ENCODE peak calls at places on chromosome 13, in seven cellular contexts. One of them, this sample, is unnamed.
A peak's percentile ranks its signal among the peaks of the same experiment; 100 is the strongest.

GRCh38 chr13:112614835-112615234 is 26.9 kb upstream of the TUBGCP3 start:
- DNase-seq in H1: no peak
- DNase-seq in HCT116: no peak
- DNase-seq in HepG2: no peak
- DNase-seq in K562: no peak
- DNase-seq in GM12878: no peak
- DNase-seq in SK-N-SH: no peak
- DNase-seq in this sample: no peak

GRCh38 chr13:89862691-89863036 is 1484.8 kb upstream of the MIR17HG start:
- DNase-seq in H1: no peak
- DNase-seq in HCT116: no peak
- DNase-seq in HepG2: no peak
- DNase-seq in K562: no peak
- DNase-seq in GM12878: no peak
- DNase-seq in SK-N-SH: no peak
- DNase-seq in this sample: no peak

GRCh38 chr13:59843040-59843439 is 320.7 kb downstream of the DIAPH3 start:
- DNase-seq in H1: no peak
- DNase-seq in HCT116: no peak
- DNase-seq in HepG2: peak; percentile 59
- DNase-seq in K562: no peak
- DNase-seq in GM12878: no peak
- DNase-seq in SK-N-SH: no peak
- DNase-seq in this sample: no peak

GRCh38 chr13:44323754-44324153 is 49.9 kb upstream of the SERP2 start:
- DNase-seq in H1: no peak
- DNase-seq in HCT116: no peak
- DNase-seq in HepG2: no peak
- DNase-seq in K562: no peak
- DNase-seq in GM12878: no peak
- DNase-seq in SK-N-SH: no peak
- DNase-seq in this sample: no peak

GRCh38 chr13:71877280-71877653 is 10.3 kb upstream of the DACH1 start:
- DNase-seq in H1: no peak
- DNase-seq in HCT116: no peak
- DNase-seq in HepG2: no peak
- DNase-seq in K562: no peak
- DNase-seq in GM12878: no peak
- DNase-seq in SK-N-SH: no peak
- DNase-seq in this sample: no peak

GRCh38 chr13:88103824-88104223 is 432.7 kb downstream of the SLITRK5 start:
- DNase-seq in H1: no peak
- DNase-seq in HCT116: no peak
- DNase-seq in HepG2: no peak
- DNase-seq in K562: no peak
- DNase-seq in GM12878: no peak
- DNase-seq in SK-N-SH: no peak
- DNase-seq in this sample: no peak

GRCh38 chr13:92808007-92808406 is 418.6 kb upstream of the GPC6 start:
- DNase-seq in H1: no peak
- DNase-seq in HCT116: no peak
- DNase-seq in HepG2: no peak
- DNase-seq in K562: no peak
- DNase-seq in GM12878: no peak
- DNase-seq in SK-N-SH: no peak
- DNase-seq in this sample: no peak

GRCh38 chr13:53064721-53065120 is 36.1 kb downstream of the OLFM4 start:
- DNase-seq in H1: no peak
- DNase-seq in HCT116: no peak
- DNase-seq in HepG2: no peak
- DNase-seq in K562: no peak
- DNase-seq in GM12878: no peak
- DNase-seq in SK-N-SH: peak; percentile 39
- DNase-seq in this sample: no peak

GRCh38 chr13:24254151-24254810 is 55.1 kb upstream of the C1QTNF9 start:
- DNase-seq in H1: no peak
- DNase-seq in HCT116: no peak
- DNase-seq in HepG2: no peak
- DNase-seq in K562: no peak
- DNase-seq in GM12878: no peak
- DNase-seq in SK-N-SH: no peak
- DNase-seq in this sample: no peak

GRCh38 chr13:86914757-86915156 is 756.4 kb upstream of the SLITRK5 start:
- DNase-seq in H1: no peak
- DNase-seq in HCT116: no peak
- DNase-seq in HepG2: no peak
- DNase-seq in K562: no peak
- DNase-seq in GM12878: no peak
- DNase-seq in SK-N-SH: no peak
- DNase-seq in this sample: no peak

GRCh38 chr13:67369895-67370660 is 139.9 kb upstream of the PCDH9 start:
- DNase-seq in H1: no peak
- DNase-seq in HCT116: no peak
- DNase-seq in HepG2: no peak
- DNase-seq in K562: no peak
- DNase-seq in GM12878: no peak
- DNase-seq in SK-N-SH: no peak
- DNase-seq in this sample: no peak

GRCh38 chr13:96020155-96020575 is 33.0 kb downstream of the UGGT2 start:
- DNase-seq in H1: no peak
- DNase-seq in HCT116: peak; percentile 56
- DNase-seq in HepG2: peak; percentile 75
- DNase-seq in K562: peak; percentile 12
- DNase-seq in GM12878: peak; percentile 23
- DNase-seq in SK-N-SH: peak; percentile 56
- DNase-seq in this sample: peak; percentile 80

GRCh38 chr13:34364633-34365032 is 546.7 kb downstream of the RFC3 start:
- DNase-seq in H1: no peak
- DNase-seq in HCT116: no peak
- DNase-seq in HepG2: no peak
- DNase-seq in K562: no peak
- DNase-seq in GM12878: no peak
- DNase-seq in SK-N-SH: no peak
- DNase-seq in this sample: no peak

GRCh38 chr13:73057284-73058025 is 1.4 kb upstream of the KLF5 start:
- DNase-seq in H1: no peak
- DNase-seq in HCT116: no peak
- DNase-seq in HepG2: no peak
- DNase-seq in K562: no peak
- DNase-seq in GM12878: no peak
- DNase-seq in SK-N-SH: no peak
- DNase-seq in this sample: no peak

GRCh38 chr13:94121686-94122085 is 357.8 kb downstream of the DCT start:
- DNase-seq in H1: no peak
- DNase-seq in HCT116: no peak
- DNase-seq in HepG2: no peak
- DNase-seq in K562: no peak
- DNase-seq in GM12878: no peak
- DNase-seq in SK-N-SH: no peak
- DNase-seq in this sample: no peak

GRCh38 chr13:51523082-51523518 is 61.2 kb upstream of the WDFY2 start:
- DNase-seq in H1: no peak
- DNase-seq in HCT116: no peak
- DNase-seq in HepG2: peak; percentile 53
- DNase-seq in K562: no peak
- DNase-seq in GM12878: no peak
- DNase-seq in SK-N-SH: peak; percentile 45
- DNase-seq in this sample: peak; percentile 86

GRCh38 chr13:44758595-44759221 is 182.6 kb upstream of the TSC22D1 start:
- DNase-seq in H1: no peak
- DNase-seq in HCT116: no peak
- DNase-seq in HepG2: peak; percentile 22
- DNase-seq in K562: no peak
- DNase-seq in GM12878: no peak
- DNase-seq in SK-N-SH: no peak
- DNase-seq in this sample: peak; percentile 6

GRCh38 chr13:78239681-78240080 is 321.1 kb upstream of the EDNRB start:
- DNase-seq in H1: no peak
- DNase-seq in HCT116: no peak
- DNase-seq in HepG2: no peak
- DNase-seq in K562: no peak
- DNase-seq in GM12878: no peak
- DNase-seq in SK-N-SH: no peak
- DNase-seq in this sample: no peak
- TF ChIP-seq JUND in H1: no peak
- TF ChIP-seq JUND in HCT116: no peak
- TF ChIP-seq JUND in HepG2: no peak
- TF ChIP-seq JUND in K562: no peak
- TF ChIP-seq JUND in GM12878: no peak
- TF ChIP-seq JUND in SK-N-SH: no peak
- TF ChIP-seq JUND in this sample: no peak

DNA sequence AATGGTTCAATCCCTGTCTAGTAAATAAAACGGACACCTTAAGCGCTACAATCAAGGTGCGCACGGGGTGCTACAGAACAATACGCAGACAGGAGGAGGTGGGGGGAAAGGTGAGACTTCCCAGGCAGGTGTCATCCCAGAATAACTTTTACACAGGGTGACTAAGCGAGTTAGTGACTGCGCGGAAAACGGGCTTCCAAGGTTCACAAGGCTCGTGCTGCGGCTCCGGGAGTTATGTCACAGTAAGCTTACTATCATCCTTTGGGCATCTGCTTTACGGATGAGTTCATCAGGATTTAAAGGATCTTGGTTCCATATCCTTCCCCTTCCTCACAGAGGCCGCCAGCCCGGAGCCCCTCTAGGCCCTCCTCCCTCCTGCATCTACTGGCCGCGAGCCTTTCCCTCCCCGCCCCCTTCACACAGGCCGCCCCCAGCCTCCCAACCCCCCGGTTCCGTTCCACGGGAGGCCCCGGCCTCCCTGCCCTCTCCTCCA is 487 bp upstream of the IFT88 start:
- DNase-seq in H1: peak; percentile 17
- DNase-seq in HCT116: peak; percentile 48
- DNase-seq in HepG2: peak; percentile 76
- DNase-seq in K562: no peak
- DNase-seq in GM12878: no peak
- DNase-seq in SK-N-SH: no peak
- DNase-seq in this sample: peak; percentile 71
- TF ChIP-seq JUND in H1: no peak
- TF ChIP-seq JUND in HCT116: no peak
- TF ChIP-seq JUND in HepG2: no peak
- TF ChIP-seq JUND in K562: no peak
- TF ChIP-seq JUND in GM12878: no peak
- TF ChIP-seq JUND in SK-N-SH: no peak
- TF ChIP-seq JUND in this sample: no peak

GRCh38 chr13:99725644-99726043 is 224.4 kb downstream of the TM9SF2 start:
- DNase-seq in H1: no peak
- DNase-seq in HCT116: no peak
- DNase-seq in HepG2: no peak
- DNase-seq in K562: no peak
- DNase-seq in GM12878: no peak
- DNase-seq in SK-N-SH: no peak
- DNase-seq in this sample: no peak
- TF ChIP-seq JUND in H1: no peak
- TF ChIP-seq JUND in HCT116: no peak
- TF ChIP-seq JUND in HepG2: no peak
- TF ChIP-seq JUND in K562: no peak
- TF ChIP-seq JUND in GM12878: no peak
- TF ChIP-seq JUND in SK-N-SH: no peak
- TF ChIP-seq JUND in this sample: no peak

DNA sequence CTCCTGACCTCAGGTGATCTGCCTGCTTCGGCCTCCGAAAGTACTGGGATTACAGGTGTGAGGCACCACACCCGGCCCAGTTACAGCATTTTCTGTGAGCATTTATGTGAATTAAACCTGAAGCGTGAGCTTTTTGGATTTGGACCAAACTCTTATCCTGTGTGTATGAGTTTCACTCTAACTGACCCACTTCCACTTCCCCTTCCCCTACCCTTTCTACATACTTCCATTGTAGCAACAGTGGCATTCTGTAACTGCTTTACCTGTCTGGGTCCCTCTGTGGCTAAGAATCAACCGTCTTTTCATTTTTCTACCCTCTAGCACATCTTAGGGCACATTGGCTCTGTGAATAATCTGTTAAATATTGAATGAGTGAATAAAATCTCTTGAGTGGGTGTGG is 16.2 kb downstream of the FRY start:
- DNase-seq in H1: no peak
- DNase-seq in HCT116: no peak
- DNase-seq in HepG2: no peak
- DNase-seq in K562: no peak
- DNase-seq in GM12878: no peak
- DNase-seq in SK-N-SH: no peak
- DNase-seq in this sample: no peak
- TF ChIP-seq JUND in H1: no peak
- TF ChIP-seq JUND in HCT116: no peak
- TF ChIP-seq JUND in HepG2: no peak
- TF ChIP-seq JUND in K562: no peak
- TF ChIP-seq JUND in GM12878: no peak
- TF ChIP-seq JUND in SK-N-SH: no peak
- TF ChIP-seq JUND in this sample: no peak